ENCODE peak calls at places on chromosomes 6 and 20, in six cellular contexts. F is spleen, I is A549, Z is keratinocyte, A is right lobe of liver, M is IMR-90. E is an unnamed sample.

GRCh38 chr6:46186583-46186982 is 15.8 kb upstream of the ENPP5 start:
- DNase-seq in F (no peak), I (no peak), Z (no peak), A (no peak), M (no peak), E (peak)

GRCh38 chr6:101666256-101666655 is 272.7 kb downstream of the GRIK2 start:
- DNase-seq in F (no peak), I (peak), Z (peak), A (no peak), M (peak), E (peak)

GRCh38 chr6:87105823-87106222 is 10.9 kb upstream of the CGA start:
- DNase-seq in F (no peak), I (no peak), Z (no peak), A (no peak), M (peak), E (peak)

GRCh38 chr6:30259140-30260035 is 46.2 kb upstream of the TRIM26 start:
- DNase-seq in F (peak), I (peak), Z (peak), A (peak), M (peak), E (peak)

GRCh38 chr6:154408906-154409500 is 52.4 kb upstream of the IPCEF1 start:
- DNase-seq in F (no peak), I (peak), Z (no peak), A (no peak), M (peak), E (peak)

GRCh38 chr20:50478162-50479036 is 31.8 kb upstream of the PTPN1 start:
- DNase-seq in F (peak), I (peak), Z (no peak), A (peak), M (peak), E (peak)

GRCh38 chr6:133512410-133513016 is 271.4 kb downstream of the EYA4 start:
- DNase-seq in F (no peak), I (peak), Z (no peak), A (no peak), M (peak), E (peak)

GRCh38 chr6:115613488-115613887 is 447.2 kb downstream of the FRK start:
- DNase-seq in F (no peak), I (no peak), Z (no peak), A (no peak), M (peak), E (peak)

GRCh38 chr20:17448071-17448470 is 83.1 kb downstream of the BFSP1 start:
- DNase-seq in F (no peak), I (no peak), Z (no peak), A (no peak), M (no peak), E (no peak)

GRCh38 chr6:137775720-137776119 is 91.3 kb upstream of the TNFAIP3 start:
- DNase-seq in F (no peak), I (no peak), Z (no peak), A (no peak), M (no peak), E (no peak)

GRCh38 chr6:136788069-136788902 is 4.0 kb downstream of the MAP3K5 start:
- DNase-seq in F (no peak), I (no peak), Z (no peak), A (no peak), M (peak), E (peak)

GRCh38 chr20:59598625-59599310 is 5.6 kb upstream of the PHACTR3 start:
- DNase-seq in F (no peak), I (peak), Z (no peak), A (peak), M (no peak), E (peak)

GRCh38 chr6:37492236-37493046 is 7.3 kb downstream of the CCDC167 start:
- DNase-seq in F (no peak), I (no peak), Z (no peak), A (no peak), M (no peak), E (no peak)

GRCh38 chr6:27891300-27891913 is 20.8 kb downstream of the OR2B2 start:
- DNase-seq in F (no peak), I (no peak), Z (no peak), A (no peak), M (no peak), E (no peak)

GRCh38 chr6:27888576-27888975 is 23.6 kb downstream of the OR2B2 start:
- DNase-seq in F (no peak), I (no peak), Z (no peak), A (no peak), M (no peak), E (no peak)

GRCh38 chr6:27890351-27891299 is 21.6 kb downstream of the OR2B2 start:
- DNase-seq in F (peak), I (peak), Z (no peak), A (peak), M (peak), E (peak)

GRCh38 chr6:27889275-27889627 is 22.9 kb downstream of the OR2B2 start:
- DNase-seq in F (no peak), I (no peak), Z (no peak), A (no peak), M (peak), E (no peak)

DNA sequence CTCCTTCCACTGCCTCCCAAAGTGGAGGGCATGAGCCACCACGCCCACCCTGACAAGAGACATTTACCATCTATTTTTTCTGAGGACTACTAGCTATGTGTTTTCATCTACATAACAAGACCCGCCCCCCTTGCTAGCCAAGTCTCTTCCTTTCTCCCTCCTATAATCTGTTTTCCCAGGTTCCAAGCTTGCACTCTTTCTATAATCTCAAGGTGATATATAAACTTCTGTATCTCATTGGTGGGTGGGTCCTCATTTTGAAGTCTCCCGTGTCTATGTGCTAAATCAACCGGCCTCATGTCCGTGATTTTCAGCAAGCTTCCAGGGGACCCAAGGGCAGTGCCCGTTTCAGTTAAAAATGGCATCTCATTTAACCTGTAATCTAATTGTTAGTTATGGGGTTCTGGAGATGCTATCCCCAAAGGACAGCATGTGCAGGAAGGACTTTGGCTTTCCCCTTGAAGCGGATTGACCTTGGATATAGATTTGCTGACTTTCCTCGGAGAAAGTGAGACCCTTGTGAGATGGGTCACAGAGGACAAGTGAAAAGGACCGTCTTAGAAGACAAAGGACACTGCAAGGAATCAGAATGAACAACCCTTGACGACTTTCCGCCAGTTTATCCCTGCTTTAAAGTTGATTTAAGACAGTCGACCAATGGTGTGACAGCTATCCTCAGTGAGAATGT is 22.4 kb downstream of the OR2B2 start:
- DNase-seq in F (no peak), I (peak), Z (no peak), A (no peak), M (no peak), E (no peak)
- H3K4me3 ChIP-seq in F (no peak), I (peak), Z (peak), A (no peak), M (peak), E (peak)

DNA sequence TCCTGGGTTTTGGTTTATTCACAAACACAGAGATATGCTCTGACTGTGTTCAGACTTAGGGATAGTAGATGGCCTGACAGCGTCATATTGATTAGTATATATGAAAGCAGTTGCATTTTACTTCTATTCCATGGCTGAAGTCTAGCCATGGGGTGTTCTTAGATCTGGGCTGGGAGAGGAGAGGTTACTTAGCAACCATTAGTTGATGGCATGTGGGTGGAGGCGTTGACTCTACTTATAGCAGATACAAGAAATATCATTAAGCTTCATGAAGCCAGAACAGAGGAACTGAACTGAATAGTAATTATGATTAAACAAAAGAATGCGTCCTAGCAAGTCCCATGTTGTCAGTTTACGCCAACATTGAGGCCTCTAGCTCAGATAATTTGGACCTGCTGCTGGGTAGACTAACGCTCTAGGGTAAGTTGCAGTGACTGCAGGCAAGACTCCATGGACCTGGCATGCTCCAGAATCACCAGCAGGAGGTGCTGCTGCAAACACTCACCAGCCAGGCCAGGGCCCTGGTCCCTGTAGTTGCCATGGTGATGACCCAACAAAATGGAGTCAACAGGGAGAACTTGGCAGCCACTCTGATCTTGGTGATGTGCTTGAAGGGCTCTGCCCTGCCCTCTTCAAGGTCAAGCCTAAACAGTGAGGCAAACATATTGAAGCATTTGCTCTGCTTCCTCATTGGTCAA is 477.4 kb downstream of the PREX1 start:
- DNase-seq in F (no peak), I (peak), Z (no peak), A (no peak), M (no peak), E (peak)
- TF ChIP-seq CTCF in F (no peak), I (peak), Z (peak), A (peak), M (no peak), E (peak)

DNA sequence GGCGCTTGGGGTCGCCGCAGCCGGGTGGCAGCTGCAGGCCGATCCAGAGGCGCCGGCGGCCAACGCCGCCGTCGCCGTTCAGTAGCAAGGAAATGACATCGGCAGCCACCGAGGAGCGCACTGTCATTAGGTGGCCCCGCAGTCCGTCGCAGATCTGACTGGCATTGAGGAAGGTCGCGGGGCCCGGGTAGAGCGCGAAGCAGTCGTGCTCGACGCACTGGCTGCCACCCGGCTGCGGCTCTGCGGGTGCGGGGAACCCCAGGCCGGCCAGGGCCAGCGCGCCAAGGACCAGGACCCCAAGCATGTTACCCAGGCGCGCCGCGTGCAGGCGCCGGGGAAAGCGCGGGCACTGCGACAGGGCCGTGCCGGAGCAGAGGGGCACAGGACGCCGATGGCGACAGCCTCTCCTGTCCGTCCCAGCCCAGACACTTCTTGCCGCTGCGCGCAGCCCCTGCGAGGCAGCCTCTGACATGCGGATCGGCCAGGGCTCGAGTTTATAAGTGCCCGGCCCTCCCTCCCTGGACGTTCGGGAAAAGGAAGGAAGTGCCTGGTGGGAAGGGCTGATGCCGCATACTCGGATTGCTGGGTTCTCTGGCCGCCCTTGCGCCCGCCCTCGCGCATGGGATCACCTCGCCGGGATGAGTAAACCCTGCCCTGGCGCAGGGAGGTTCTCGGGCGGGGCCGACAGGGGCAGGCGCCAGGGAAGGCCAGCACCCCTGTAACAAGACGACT is at the start of gene THBD:
- DNase-seq in F (peak), I (peak), Z (peak), A (peak), M (peak), E (peak)
- H3K4me3 ChIP-seq in F (peak), I (peak), Z (peak), A (peak), M (no peak), E (peak)

DNA sequence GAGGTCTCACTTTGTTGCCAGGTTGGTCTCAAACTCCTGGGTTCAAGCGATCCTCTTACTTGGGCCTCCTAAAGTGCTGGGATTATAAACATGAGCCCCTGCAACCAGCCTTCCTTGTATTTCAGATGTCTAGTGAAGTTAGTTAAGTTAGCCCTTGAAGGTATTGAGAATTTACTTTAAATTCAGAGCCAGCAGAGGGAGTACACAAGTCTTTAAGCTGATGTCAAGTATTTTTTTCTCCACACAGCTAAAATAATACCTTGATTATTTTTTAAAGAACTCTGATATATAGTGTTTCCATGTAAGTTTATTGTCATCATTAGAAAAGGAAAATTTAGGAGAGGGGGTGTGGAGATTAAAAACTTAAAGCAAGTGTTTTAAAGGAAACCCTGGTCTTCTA is 9.8 kb downstream of the FOXO3 start:
- DNase-seq in F (no peak), I (peak), Z (no peak), A (no peak), M (peak), E (peak)
- TF ChIP-seq CTCF in F (no peak), I (peak), Z (no peak), A (no peak), M (peak), E (no peak)

DNA sequence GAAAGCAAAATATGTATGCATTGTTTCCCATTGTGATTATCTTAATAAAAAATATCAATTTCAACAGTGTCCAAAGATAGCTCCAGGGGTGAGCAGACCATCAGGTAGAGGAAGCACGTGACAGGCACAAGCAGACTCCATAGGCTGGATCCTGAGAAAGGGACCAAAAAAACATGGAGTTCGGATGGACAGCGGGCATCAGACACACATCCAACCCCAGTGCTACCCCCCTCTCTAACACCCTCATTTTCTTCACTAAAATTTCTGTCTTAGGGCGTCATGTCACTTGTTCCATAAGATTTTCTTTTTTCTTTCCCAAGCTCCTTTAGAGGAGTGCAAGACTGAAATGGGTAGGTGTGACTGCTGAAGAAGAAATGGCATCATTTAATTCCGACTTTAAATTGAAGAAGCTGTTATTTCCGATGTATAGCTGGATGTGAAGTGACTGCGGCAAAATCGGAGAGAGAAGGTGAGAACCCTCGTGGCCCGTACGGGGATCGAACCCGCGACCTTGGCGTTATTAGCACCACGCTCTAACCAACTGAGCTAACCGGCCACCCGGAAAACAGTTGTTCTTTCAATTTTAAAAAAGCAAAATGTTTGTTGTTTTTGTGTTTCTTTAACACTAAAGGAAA is 10.3 kb upstream of the PRSS16 start:
- DNase-seq in F (no peak), I (peak), Z (peak), A (no peak), M (peak), E (peak)
- H3K4me3 ChIP-seq in F (no peak), I (peak), Z (no peak), A (no peak), M (no peak), E (no peak)

GRCh38 chr6:33329058-33329457 is 11.5 kb upstream of the ZBTB22 start:
- DNase-seq in F (no peak), I (no peak), Z (no peak), A (no peak), M (no peak), E (no peak)
- TF ChIP-seq CTCF in F (no peak), I (no peak), Z (no peak), A (no peak), M (no peak), E (no peak)

E was measured in choroid plexus epithelial cell.